ENCODE peak calls at places on chromosomes 1 and 21, in ten cellular contexts. G is GM10248; H is Ammon's horn; E is CD4-positive, CD25-positive, alpha-beta regulatory T cell; V is left lung; M is neural crest cell; J is GM13976; R is anterior cingulate cortex; Q is IMR-90; Z is K562. Y is an unnamed sample.

GRCh38 chr1:212901290-212901689 is 43.2 kb downstream of the FLVCR1 start:
- DNase-seq in V (no peak), E (no peak), Z (no peak), J (no peak), R (no peak), Q (no peak), H (no peak), G (no peak), M (no peak), Y (no peak)

GRCh38 chr1:43732132-43732531 is 24.8 kb downstream of the ST3GAL3 start:
- DNase-seq in R (no peak), G (no peak), J (no peak), E (no peak), H (no peak), Z (peak; percentile 71), M (no peak), V (no peak), Q (no peak), Y (no peak)

GRCh38 chr1:16156848-16157495 is 1.1 kb upstream of the EPHA2 start:
- DNase-seq in E (no peak), G (no peak), V (no peak), H (peak; percentile 52), R (no peak), Z (no peak), M (no peak), J (no peak), Q (peak; percentile 71), Y (peak; percentile 65)

GRCh38 chr1:221715321-221716169 is 26.3 kb downstream of the DUSP10 start:
- DNase-seq in Z (no peak), Q (peak; percentile 77), E (peak; percentile 49), H (no peak), R (no peak), G (no peak), J (no peak), V (no peak), M (peak; percentile 4), Y (no peak)

GRCh38 chr1:61392417-61393242 is 310.3 kb downstream of the NFIA start:
- DNase-seq in H (no peak), E (no peak), M (no peak), R (no peak), Q (no peak), J (no peak), V (no peak), Z (peak; percentile 22), G (no peak), Y (no peak)

GRCh38 chr21:45010096-45010495 is 64.3 kb upstream of the ADARB1 start:
- DNase-seq in R (no peak), E (no peak), Z (no peak), H (no peak), V (no peak), J (no peak), G (no peak), M (no peak), Q (no peak), Y (peak; percentile 20)

GRCh38 chr1:23426828-23427227 is 2.3 kb upstream of the TCEA3 start:
- DNase-seq in Q (no peak), Z (no peak), R (no peak), G (no peak), M (no peak), V (no peak), H (no peak), J (no peak), E (no peak), Y (no peak)

GRCh38 chr1:226111109-226111864 is 48.8 kb downstream of the H3-3A start:
- DNase-seq in Q (no peak), E (no peak), V (no peak), M (no peak), R (no peak), Z (peak; percentile 61), G (no peak), J (no peak), H (no peak), Y (no peak)

GRCh38 chr1:224433671-224434446 is 738 bp downstream of the WDR26 start:
- DNase-seq in M (peak; percentile 32), G (peak; percentile 46), J (peak; percentile 54), V (peak; percentile 90), E (peak; percentile 52), H (peak; percentile 55), Q (no peak), Z (no peak), R (no peak), Y (no peak)

GRCh38 chr1:201508809-201509208 is 1.9 kb upstream of the CSRP1 start:
- DNase-seq in Q (peak; percentile 81), H (no peak), R (no peak), V (no peak), J (no peak), Z (no peak), E (no peak), M (no peak), G (no peak), Y (no peak)

GRCh38 chr1:116957646-116958045 is 43.9 kb upstream of the CD101 start:
- DNase-seq in Z (no peak), R (no peak), M (no peak), J (no peak), E (no peak), Q (no peak), G (no peak), V (no peak), H (no peak), Y (no peak)

GRCh38 chr1:92858564-92859399 is 26.9 kb downstream of the RPL5 start:
- DNase-seq in Q (peak; percentile 85), V (no peak), H (peak; percentile 89), R (peak; percentile 10), J (peak; percentile 66), Z (peak; percentile 72), G (peak; percentile 68), E (peak; percentile 87), M (peak; percentile 36), Y (peak; percentile 91)

GRCh38 chr1:84020151-84020550 is 21.2 kb upstream of the TTLL7 start:
- DNase-seq in R (no peak), Z (no peak), G (no peak), E (no peak), M (no peak), V (no peak), H (no peak), J (no peak), Q (no peak), Y (no peak)

GRCh38 chr1:155010211-155010918 is 7.8 kb downstream of the ZBTB7B start:
- DNase-seq in M (no peak), Q (no peak), H (no peak), J (no peak), V (no peak), Z (no peak), R (no peak), G (no peak), E (peak; percentile 48), Y (no peak)

GRCh38 chr1:16402742-16403141 is 34.5 kb downstream of the SPATA21 start:
- DNase-seq in G (no peak), Z (no peak), J (no peak), M (no peak), E (no peak), H (no peak), Q (no peak), V (no peak), R (no peak), Y (peak; percentile 38)

GRCh38 chr1:188778578-188778977 is 1699.1 kb downstream of the BRINP3 start:
- DNase-seq in H (no peak), E (no peak), M (no peak), J (no peak), R (no peak), G (no peak), Z (no peak), V (no peak), Q (peak; percentile 13), Y (no peak)

GRCh38 chr1:206039046-206039929 is 13.7 kb upstream of the RHEX start:
- DNase-seq in E (peak; percentile 41), M (no peak), V (no peak), H (no peak), Q (no peak), R (no peak), Z (no peak), G (no peak), J (no peak), Y (no peak)

GRCh38 chr21:42277593-42277992 is 37.6 kb downstream of the TFF3 start:
- DNase-seq in V (no peak), R (no peak), E (no peak), J (no peak), H (no peak), M (no peak), Z (no peak), G (no peak), Q (peak; percentile 39), Y (no peak)